ENCODE peak calls at places on chromosomes 6 and 20, in four cellular contexts. One of them, this sample, is unnamed.

GRCh38 chr6:166626177-166627038 is 643 bp downstream of the RPS6KA2 start:
- DNase-seq in adipocyte: peak; percentile 71
- DNase-seq in mucosa of gallbladder: no peak
- DNase-seq in kidney tubule cell: peak; percentile 77
- DNase-seq in this sample: no peak

GRCh38 chr6:119323926-119324325 is 25.6 kb downstream of the MAN1A1 start:
- DNase-seq in mucosa of gallbladder: no peak
- DNase-seq in adipocyte: no peak
- DNase-seq in kidney tubule cell: no peak
- DNase-seq in this sample: no peak

GRCh38 chr20:4230651-4231050 is 215.3 kb upstream of the RNF24 start:
- DNase-seq in adipocyte: no peak
- DNase-seq in mucosa of gallbladder: no peak
- DNase-seq in kidney tubule cell: no peak
- DNase-seq in this sample: no peak

GRCh38 chr6:88785478-88785877 is 177.9 kb downstream of the RNGTT start:
- DNase-seq in kidney tubule cell: no peak
- DNase-seq in adipocyte: no peak
- DNase-seq in mucosa of gallbladder: no peak
- DNase-seq in this sample: no peak

GRCh38 chr20:542777-543368 is 717 bp downstream of the CSNK2A1 start:
- DNase-seq in adipocyte: peak; percentile 31
- DNase-seq in mucosa of gallbladder: no peak
- DNase-seq in kidney tubule cell: peak; percentile 38
- DNase-seq in this sample: peak; percentile 51

GRCh38 chr20:64212750-64213149 is 42.8 kb upstream of the PCMTD2 start:
- DNase-seq in kidney tubule cell: peak; percentile 17
- DNase-seq in mucosa of gallbladder: peak; percentile 45
- DNase-seq in adipocyte: peak; percentile 68
- DNase-seq in this sample: peak; percentile 70

GRCh38 chr20:8049321-8049720 is 29.8 kb upstream of the TMX4 start:
- DNase-seq in adipocyte: peak; percentile 3
- DNase-seq in kidney tubule cell: no peak
- DNase-seq in mucosa of gallbladder: no peak
- DNase-seq in this sample: no peak

GRCh38 chr20:1308702-1309095 is 20.2 kb downstream of the SDCBP2 start:
- DNase-seq in adipocyte: no peak
- DNase-seq in mucosa of gallbladder: no peak
- DNase-seq in kidney tubule cell: no peak
- DNase-seq in this sample: no peak

GRCh38 chr6:118810420-118811027 is 83.4 kb upstream of the ASF1A start:
- DNase-seq in adipocyte: no peak
- DNase-seq in kidney tubule cell: no peak
- DNase-seq in mucosa of gallbladder: peak; percentile 20
- DNase-seq in this sample: no peak

GRCh38 chr20:2602746-2603145 is 49.7 kb upstream of the NOP56 start:
- DNase-seq in kidney tubule cell: no peak
- DNase-seq in adipocyte: no peak
- DNase-seq in mucosa of gallbladder: no peak
- DNase-seq in this sample: no peak

GRCh38 chr6:113018351-113019151 is 671.4 kb downstream of the RFPL4B start:
- DNase-seq in adipocyte: peak; percentile 79
- DNase-seq in kidney tubule cell: peak; percentile 50
- DNase-seq in mucosa of gallbladder: no peak
- DNase-seq in this sample: no peak

GRCh38 chr6:293185-294174 is 1.2 kb downstream of the DUSP22 start:
- DNase-seq in kidney tubule cell: peak; percentile 42
- DNase-seq in adipocyte: peak; percentile 58
- DNase-seq in mucosa of gallbladder: no peak
- DNase-seq in this sample: peak; percentile 70

GRCh38 chr20:2093883-2094282 is 7.7 kb upstream of the STK35 start:
- DNase-seq in kidney tubule cell: no peak
- DNase-seq in adipocyte: no peak
- DNase-seq in mucosa of gallbladder: no peak
- DNase-seq in this sample: no peak

GRCh38 chr20:52340036-52340634 is 148.6 kb upstream of the ZFP64 start:
- DNase-seq in mucosa of gallbladder: no peak
- DNase-seq in adipocyte: peak; percentile 0
- DNase-seq in kidney tubule cell: no peak
- DNase-seq in this sample: no peak

GRCh38 chr6:2542858-2543218 is 207.9 kb downstream of the MYLK4 start:
- DNase-seq in mucosa of gallbladder: peak; percentile 56
- DNase-seq in kidney tubule cell: peak; percentile 65
- DNase-seq in adipocyte: peak; percentile 85
- DNase-seq in this sample: no peak

GRCh38 chr6:118565317-118565960 is 17.3 kb downstream of the PLN start:
- DNase-seq in kidney tubule cell: peak; percentile 73
- DNase-seq in adipocyte: no peak
- DNase-seq in mucosa of gallbladder: no peak
- DNase-seq in this sample: no peak

GRCh38 chr6:142855877-142856606 is 88.9 kb downstream of the HIVEP2 start:
- DNase-seq in adipocyte: no peak
- DNase-seq in kidney tubule cell: no peak
- DNase-seq in mucosa of gallbladder: no peak
- DNase-seq in this sample: no peak

GRCh38 chr20:24872291-24873014 is 76.6 kb upstream of the CST7 start:
- DNase-seq in mucosa of gallbladder: no peak
- DNase-seq in kidney tubule cell: no peak
- DNase-seq in adipocyte: no peak
- DNase-seq in this sample: no peak

GRCh38 chr20:49964964-49965780 is 17.6 kb upstream of the SNAI1 start:
- DNase-seq in kidney tubule cell: peak; percentile 55
- DNase-seq in mucosa of gallbladder: no peak
- DNase-seq in adipocyte: no peak
- DNase-seq in this sample: no peak

GRCh38 chr20:24465168-24465567 is 4.3 kb upstream of the SYNDIG1 start:
- DNase-seq in kidney tubule cell: no peak
- DNase-seq in mucosa of gallbladder: no peak
- DNase-seq in adipocyte: no peak
- DNase-seq in this sample: no peak

GRCh38 chr6:159984268-159984786 is 15.4 kb downstream of the IGF2R start:
- DNase-seq in mucosa of gallbladder: no peak
- DNase-seq in adipocyte: peak; percentile 15
- DNase-seq in kidney tubule cell: peak; percentile 67
- DNase-seq in this sample: no peak

GRCh38 chr6:133951227-133951626 is 1.8 kb upstream of the TBPL1 start:
- DNase-seq in mucosa of gallbladder: no peak
- DNase-seq in adipocyte: no peak
- DNase-seq in kidney tubule cell: no peak
- DNase-seq in this sample: no peak

GRCh38 chr20:33372993-33373441 is 28.3 kb downstream of the CDK5RAP1 start:
- DNase-seq in kidney tubule cell: peak; percentile 53
- DNase-seq in mucosa of gallbladder: no peak
- DNase-seq in adipocyte: no peak
- DNase-seq in this sample: no peak

GRCh38 chr6:113328886-113329381 is 528.2 kb upstream of the MARCKS start:
- DNase-seq in adipocyte: no peak
- DNase-seq in kidney tubule cell: no peak
- DNase-seq in mucosa of gallbladder: no peak
- DNase-seq in this sample: no peak

GRCh38 chr6:133814797-133815196 is 74.1 kb upstream of the TCF21 start:
- DNase-seq in mucosa of gallbladder: no peak
- DNase-seq in adipocyte: peak; percentile 71
- DNase-seq in kidney tubule cell: peak; percentile 60
- DNase-seq in this sample: no peak

GRCh38 chr6:27247133-27247836 is at the start of gene PRSS16:
- DNase-seq in kidney tubule cell: no peak
- DNase-seq in mucosa of gallbladder: no peak
- DNase-seq in adipocyte: no peak
- DNase-seq in this sample: no peak

GRCh38 chr6:336159-337114 is 44.1 kb downstream of the DUSP22 start:
- DNase-seq in kidney tubule cell: no peak
- DNase-seq in mucosa of gallbladder: no peak
- DNase-seq in adipocyte: no peak
- DNase-seq in this sample: no peak

GRCh38 chr6:104973404-104973803 is 16.5 kb downstream of the LIN28B start:
- DNase-seq in mucosa of gallbladder: no peak
- DNase-seq in adipocyte: no peak
- DNase-seq in kidney tubule cell: no peak
- DNase-seq in this sample: no peak

GRCh38 chr6:183668-184067 is 108.6 kb upstream of the DUSP22 start:
- DNase-seq in mucosa of gallbladder: no peak
- DNase-seq in kidney tubule cell: no peak
- DNase-seq in adipocyte: no peak
- DNase-seq in this sample: no peak